ENCODE peak calls at places on chromosomes 12 and 14, in ten cellular contexts. M, F, I, K, V, Z, Y, G, R and U are unnamed samples.

GRCh38 chr14:70660967-70661871 is 19.5 kb downstream of the TTC9 start:
- DNase-seq in V (no peak), R (peak), Y (no peak), I (no peak), Z (no peak), K (no peak), F (peak), M (no peak), G (peak), U (no peak)

GRCh38 chr12:124786065-124786964 is 77.3 kb downstream of the SCARB1 start:
- DNase-seq in F (no peak), Z (no peak), K (peak), M (no peak), Y (peak), G (no peak), I (peak), R (no peak), V (peak), U (peak)

GRCh38 chr12:21566223-21566906 is 38.3 kb downstream of the GYS2 start:
- DNase-seq in Y (no peak), Z (no peak), K (no peak), R (no peak), G (no peak), M (no peak), F (no peak), V (no peak), I (no peak), U (no peak)

GRCh38 chr14:40899435-40899834 is 707.2 kb upstream of the LRFN5 start:
- DNase-seq in F (no peak), Y (no peak), K (no peak), Z (no peak), I (no peak), M (no peak), R (no peak), G (no peak), V (no peak), U (no peak)

GRCh38 chr14:80271389-80271788 is 60.1 kb upstream of the DIO2 start:
- DNase-seq in K (no peak), I (no peak), M (no peak), F (no peak), Z (no peak), R (no peak), Y (no peak), V (no peak), G (no peak), U (no peak)

GRCh38 chr12:103542078-103542477 is 45.0 kb upstream of the STAB2 start:
- DNase-seq in G (no peak), R (no peak), M (no peak), I (no peak), V (no peak), Z (no peak), K (no peak), Y (no peak), F (no peak), U (no peak)

GRCh38 chr14:99518441-99519346 is 37.5 kb downstream of the CCNK start:
- DNase-seq in F (peak), R (peak), Y (peak), G (peak), Z (peak), V (no peak), I (peak), K (peak), M (peak), U (no peak)

GRCh38 chr12:120364487-120364886 is 4.5 kb downstream of the MSI1 start:
- DNase-seq in Z (no peak), M (no peak), K (no peak), R (no peak), V (no peak), G (no peak), F (no peak), I (no peak), Y (no peak), U (no peak)

GRCh38 chr14:21215879-21216251 is 53.4 kb downstream of the HNRNPC start:
- DNase-seq in R (no peak), Y (no peak), M (no peak), I (no peak), K (no peak), G (no peak), Z (no peak), F (no peak), V (no peak), U (no peak)